ENCODE peak calls at places on chromosome 12, in eight cellular contexts. One of them, this sample, is unnamed.

GRCh38 chr12:53754196-53754595 is 2.4 kb upstream of the CISTR start:
- DNase-seq in astrocyte of the spinal cord: no peak
- DNase-seq in GM13977: no peak
- DNase-seq in ovary: no peak
- DNase-seq in Calu3: no peak
- DNase-seq in GM20000: peak; percentile 45
- DNase-seq in tibial artery: no peak
- DNase-seq in upper lobe of right lung: no peak
- DNase-seq in this sample: no peak

GRCh38 chr12:120024193-120024592 is 35.2 kb downstream of the BICDL1 start:
- DNase-seq in astrocyte of the spinal cord: no peak
- DNase-seq in GM13977: no peak
- DNase-seq in ovary: no peak
- DNase-seq in Calu3: no peak
- DNase-seq in GM20000: no peak
- DNase-seq in tibial artery: no peak
- DNase-seq in upper lobe of right lung: no peak
- DNase-seq in this sample: no peak

GRCh38 chr12:22408605-22409004 is 74.1 kb upstream of the ST8SIA1 start:
- DNase-seq in astrocyte of the spinal cord: no peak
- DNase-seq in GM13977: no peak
- DNase-seq in ovary: no peak
- DNase-seq in Calu3: no peak
- DNase-seq in GM20000: no peak
- DNase-seq in tibial artery: no peak
- DNase-seq in upper lobe of right lung: no peak
- DNase-seq in this sample: no peak

GRCh38 chr12:61923152-61923551 is 337.1 kb upstream of the USP15 start:
- DNase-seq in astrocyte of the spinal cord: no peak
- DNase-seq in GM13977: no peak
- DNase-seq in ovary: no peak
- DNase-seq in Calu3: no peak
- DNase-seq in GM20000: no peak
- DNase-seq in tibial artery: no peak
- DNase-seq in upper lobe of right lung: no peak
- DNase-seq in this sample: no peak

GRCh38 chr12:122964439-122965257 is 1.6 kb downstream of the ABCB9 start:
- DNase-seq in astrocyte of the spinal cord: no peak
- DNase-seq in GM13977: no peak
- DNase-seq in ovary: no peak
- DNase-seq in Calu3: no peak
- DNase-seq in GM20000: no peak
- DNase-seq in tibial artery: no peak
- DNase-seq in upper lobe of right lung: no peak
- DNase-seq in this sample: no peak

GRCh38 chr12:41656454-41656853 is 468.3 kb downstream of the PDZRN4 start:
- DNase-seq in astrocyte of the spinal cord: no peak
- DNase-seq in GM13977: no peak
- DNase-seq in ovary: no peak
- DNase-seq in Calu3: no peak
- DNase-seq in GM20000: no peak
- DNase-seq in tibial artery: no peak
- DNase-seq in upper lobe of right lung: no peak
- DNase-seq in this sample: no peak

GRCh38 chr12:76031081-76031413 is 529 bp downstream of the PHLDA1 start:
- DNase-seq in astrocyte of the spinal cord: no peak
- DNase-seq in GM13977: no peak
- DNase-seq in ovary: no peak
- DNase-seq in Calu3: no peak
- DNase-seq in GM20000: no peak
- DNase-seq in tibial artery: no peak
- DNase-seq in upper lobe of right lung: no peak
- DNase-seq in this sample: no peak

GRCh38 chr12:121145221-121145620 is 12.5 kb downstream of the P2RX7 start:
- DNase-seq in astrocyte of the spinal cord: peak; percentile 7
- DNase-seq in GM13977: no peak
- DNase-seq in ovary: no peak
- DNase-seq in Calu3: no peak
- DNase-seq in GM20000: no peak
- DNase-seq in tibial artery: no peak
- DNase-seq in upper lobe of right lung: no peak
- DNase-seq in this sample: no peak

GRCh38 chr12:40078201-40078730 is 27.6 kb downstream of the SLC2A13 start:
- DNase-seq in astrocyte of the spinal cord: no peak
- DNase-seq in GM13977: no peak
- DNase-seq in ovary: no peak
- DNase-seq in Calu3: no peak
- DNase-seq in GM20000: no peak
- DNase-seq in tibial artery: no peak
- DNase-seq in upper lobe of right lung: no peak
- DNase-seq in this sample: no peak

GRCh38 chr12:27176765-27177164 is 67.3 kb upstream of the STK38L start:
- DNase-seq in astrocyte of the spinal cord: peak; percentile 69
- DNase-seq in GM13977: no peak
- DNase-seq in ovary: no peak
- DNase-seq in Calu3: no peak
- DNase-seq in GM20000: no peak
- DNase-seq in tibial artery: no peak
- DNase-seq in upper lobe of right lung: no peak
- DNase-seq in this sample: no peak

GRCh38 chr12:12439636-12440035 is 82.8 kb downstream of the BORCS5 start:
- DNase-seq in astrocyte of the spinal cord: peak; percentile 49
- DNase-seq in GM13977: no peak
- DNase-seq in ovary: no peak
- DNase-seq in Calu3: peak; percentile 63
- DNase-seq in GM20000: no peak
- DNase-seq in tibial artery: no peak
- DNase-seq in upper lobe of right lung: no peak
- DNase-seq in this sample: no peak

GRCh38 chr12:67760586-67761275 is 112.2 kb downstream of the DYRK2 start:
- DNase-seq in astrocyte of the spinal cord: no peak
- DNase-seq in GM13977: no peak
- DNase-seq in ovary: no peak
- DNase-seq in Calu3: no peak
- DNase-seq in GM20000: no peak
- DNase-seq in tibial artery: no peak
- DNase-seq in upper lobe of right lung: no peak
- DNase-seq in this sample: no peak

DNA sequence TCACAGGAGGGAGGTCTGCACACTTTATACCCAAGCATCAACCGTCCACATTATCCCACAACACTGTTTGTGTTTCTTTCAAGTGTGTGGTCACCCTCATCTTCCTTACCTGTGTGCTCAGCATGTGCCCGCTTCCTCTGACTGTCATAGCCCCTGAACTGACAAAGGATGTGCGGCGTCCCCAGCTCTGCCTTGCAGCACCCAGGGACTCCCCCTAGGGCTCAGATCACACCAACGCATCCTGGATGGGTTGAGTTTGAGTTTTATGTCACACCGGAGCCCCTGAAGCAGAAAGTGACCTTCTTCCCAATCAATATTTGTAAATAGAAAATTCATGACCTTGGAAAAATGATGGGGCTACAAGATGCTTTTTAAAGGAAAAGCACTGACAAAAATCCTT is 770.7 kb upstream of the TMEM132C start:
- DNase-seq in astrocyte of the spinal cord: no peak
- DNase-seq in GM13977: no peak
- DNase-seq in ovary: no peak
- DNase-seq in Calu3: no peak
- DNase-seq in GM20000: no peak
- DNase-seq in tibial artery: no peak
- DNase-seq in upper lobe of right lung: no peak
- DNase-seq in this sample: no peak
- TF ChIP-seq CTCF in astrocyte of the spinal cord: peak; percentile 20
- TF ChIP-seq CTCF in GM13977: no peak
- TF ChIP-seq CTCF in ovary: no peak
- TF ChIP-seq CTCF in Calu3: no peak
- TF ChIP-seq CTCF in GM20000: no peak
- TF ChIP-seq CTCF in tibial artery: no peak
- TF ChIP-seq CTCF in upper lobe of right lung: no peak
- TF ChIP-seq CTCF in this sample: no peak

GRCh38 chr12:2324375-2324774 is 271.6 kb downstream of the CACNA1C start:
- DNase-seq in astrocyte of the spinal cord: no peak
- DNase-seq in GM13977: no peak
- DNase-seq in ovary: no peak
- DNase-seq in Calu3: no peak
- DNase-seq in GM20000: no peak
- DNase-seq in tibial artery: no peak
- DNase-seq in upper lobe of right lung: no peak
- DNase-seq in this sample: no peak

GRCh38 chr12:2319747-2320146 is 267.0 kb downstream of the CACNA1C start:
- DNase-seq in astrocyte of the spinal cord: peak; percentile 22
- DNase-seq in GM13977: no peak
- DNase-seq in ovary: no peak
- DNase-seq in Calu3: no peak
- DNase-seq in GM20000: no peak
- DNase-seq in tibial artery: no peak
- DNase-seq in upper lobe of right lung: no peak
- DNase-seq in this sample: no peak

GRCh38 chr12:2325501-2325900 is 272.7 kb downstream of the CACNA1C start:
- DNase-seq in astrocyte of the spinal cord: no peak
- DNase-seq in GM13977: no peak
- DNase-seq in ovary: no peak
- DNase-seq in Calu3: peak; percentile 23
- DNase-seq in GM20000: no peak
- DNase-seq in tibial artery: no peak
- DNase-seq in upper lobe of right lung: no peak
- DNase-seq in this sample: no peak

GRCh38 chr12:2323538-2324261 is 270.9 kb downstream of the CACNA1C start:
- DNase-seq in astrocyte of the spinal cord: no peak
- DNase-seq in GM13977: no peak
- DNase-seq in ovary: no peak
- DNase-seq in Calu3: no peak
- DNase-seq in GM20000: no peak
- DNase-seq in tibial artery: no peak
- DNase-seq in upper lobe of right lung: no peak
- DNase-seq in this sample: no peak

DNA sequence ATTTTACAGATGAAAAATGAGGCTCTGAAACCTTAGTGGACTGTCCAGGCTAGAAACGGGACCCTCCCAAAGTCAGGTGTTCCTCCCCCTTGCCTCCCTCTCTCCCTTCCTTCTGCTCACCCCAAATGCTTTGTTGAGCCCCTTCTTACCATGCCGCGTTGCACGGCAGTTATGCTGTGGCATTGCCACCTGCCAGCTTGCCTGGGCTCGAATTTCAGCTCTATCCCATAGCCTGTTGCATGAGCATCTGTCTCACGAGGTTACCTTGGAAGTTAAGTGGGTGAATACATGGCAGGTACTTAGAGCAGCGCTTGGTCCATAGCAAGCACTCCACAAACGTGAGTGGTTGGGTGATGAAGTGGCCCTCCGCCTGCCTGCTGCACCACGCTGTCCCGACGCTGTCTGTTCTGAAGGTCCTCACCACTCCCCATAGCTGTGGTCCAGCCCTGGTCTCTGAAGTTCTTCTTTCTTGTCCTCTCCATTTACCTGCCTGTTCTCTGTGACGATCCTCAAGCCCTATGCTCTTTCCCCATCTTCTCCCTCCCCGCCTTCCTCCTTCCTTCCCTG is 269.9 kb downstream of the CACNA1C start:
- DNase-seq in astrocyte of the spinal cord: no peak
- DNase-seq in GM13977: no peak
- DNase-seq in ovary: no peak
- DNase-seq in Calu3: no peak
- DNase-seq in GM20000: no peak
- DNase-seq in tibial artery: no peak
- DNase-seq in upper lobe of right lung: no peak
- DNase-seq in this sample: no peak
- TF ChIP-seq CTCF in astrocyte of the spinal cord: no peak
- TF ChIP-seq CTCF in GM13977: no peak
- TF ChIP-seq CTCF in ovary: no peak
- TF ChIP-seq CTCF in Calu3: no peak
- TF ChIP-seq CTCF in GM20000: no peak
- TF ChIP-seq CTCF in tibial artery: no peak
- TF ChIP-seq CTCF in upper lobe of right lung: no peak
- TF ChIP-seq CTCF in this sample: no peak

DNA sequence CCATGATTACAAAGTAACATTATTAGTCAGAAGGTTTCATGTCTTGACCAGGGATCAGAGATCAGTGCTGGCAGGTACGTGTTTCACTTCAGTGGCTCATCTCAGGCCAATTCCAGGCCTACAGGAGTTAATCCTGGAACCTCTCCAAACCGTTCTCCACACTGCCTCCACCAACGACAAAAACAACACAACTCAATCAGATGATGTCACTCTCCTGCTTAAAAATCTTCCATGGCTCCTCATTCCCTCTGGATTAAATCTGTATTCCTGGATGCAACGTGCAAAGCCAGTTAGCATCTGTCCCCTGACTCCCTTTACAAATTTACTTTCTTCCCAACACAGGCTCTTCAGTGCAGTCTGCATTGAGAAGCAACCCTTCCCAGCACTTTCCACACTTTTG is 34.3 kb upstream of the TXNRD1 start:
- DNase-seq in astrocyte of the spinal cord: peak; percentile 42
- DNase-seq in GM13977: no peak
- DNase-seq in ovary: no peak
- DNase-seq in Calu3: no peak
- DNase-seq in GM20000: no peak
- DNase-seq in tibial artery: no peak
- DNase-seq in upper lobe of right lung: no peak
- DNase-seq in this sample: no peak
- TF ChIP-seq CTCF in astrocyte of the spinal cord: no peak
- TF ChIP-seq CTCF in GM13977: no peak
- TF ChIP-seq CTCF in ovary: no peak
- TF ChIP-seq CTCF in Calu3: no peak
- TF ChIP-seq CTCF in GM20000: no peak
- TF ChIP-seq CTCF in tibial artery: no peak
- TF ChIP-seq CTCF in upper lobe of right lung: no peak
- TF ChIP-seq CTCF in this sample: no peak

DNA sequence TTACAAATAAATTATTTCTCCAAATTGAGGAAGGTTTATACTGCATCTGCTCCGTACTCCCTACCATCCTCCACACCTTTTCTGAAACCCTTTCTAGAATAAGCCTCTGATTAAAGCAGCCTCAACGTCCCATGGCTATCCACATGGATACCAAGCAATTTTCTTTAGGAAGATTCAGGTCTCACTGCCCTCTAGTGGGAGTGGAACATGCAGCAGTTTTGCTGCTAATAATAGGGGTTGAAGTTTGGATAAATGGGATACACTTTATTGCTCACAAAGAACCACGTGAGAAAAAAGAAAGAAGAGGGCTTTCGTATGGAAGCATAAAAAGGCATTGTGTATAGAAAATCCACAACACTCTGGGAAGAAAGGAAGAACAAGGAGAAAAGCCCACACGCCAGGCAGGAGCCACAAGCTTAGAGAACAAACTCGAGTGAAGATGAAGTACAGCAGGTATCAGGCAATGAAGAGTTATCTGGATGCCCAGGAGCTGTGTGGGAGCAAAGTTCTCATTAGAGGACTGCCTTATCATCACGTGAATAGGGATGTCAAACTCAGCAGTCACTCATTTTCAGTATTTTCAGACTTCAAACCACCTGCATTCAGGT is 45.8 kb downstream of the CCER1 start:
- DNase-seq in astrocyte of the spinal cord: peak; percentile 65
- DNase-seq in GM13977: no peak
- DNase-seq in ovary: no peak
- DNase-seq in Calu3: peak; percentile 48
- DNase-seq in GM20000: no peak
- DNase-seq in tibial artery: no peak
- DNase-seq in upper lobe of right lung: no peak
- DNase-seq in this sample: peak; percentile 38
- TF ChIP-seq CTCF in astrocyte of the spinal cord: peak; percentile 92
- TF ChIP-seq CTCF in GM13977: peak; percentile 59
- TF ChIP-seq CTCF in ovary: peak; percentile 25
- TF ChIP-seq CTCF in Calu3: peak; percentile 63
- TF ChIP-seq CTCF in GM20000: peak; percentile 31
- TF ChIP-seq CTCF in tibial artery: peak; percentile 29
- TF ChIP-seq CTCF in upper lobe of right lung: peak; percentile 62
- TF ChIP-seq CTCF in this sample: peak; percentile 78

This sample was measured in mesothelial cell of epicardium.